ENCODE peak calls at places on chromosomes 3 and 15, in four cellular contexts. V is AG08396; X is GM19239; T is stimulated activated CD4-positive, alpha-beta T cell treated with anti-CD3 and anti-CD28 coated beads, TNF-alpha, amount 100 ng/mL, for 4 hours. W is an unnamed sample.

GRCh38 chr15:77409259-77410156 is 10.4 kb downstream of the PEAK1 start:
- DNase-seq in V (no peak), X (no peak), T (no peak), W (no peak)

GRCh38 chr15:100043069-100043641 is 298.6 kb downstream of the ADAMTS17 start:
- DNase-seq in V (peak), X (no peak), T (no peak), W (no peak)

GRCh38 chr3:143536817-143537535 is 311.3 kb downstream of the SLC9A9 start:
- DNase-seq in V (peak), X (no peak), T (no peak), W (peak)

GRCh38 chr3:21920431-21920830 is 169.4 kb upstream of the ZNF385D start:
- DNase-seq in V (peak), X (no peak), T (no peak), W (no peak)

GRCh38 chr3:160941885-160942494 is 163.2 kb downstream of the B3GALNT1 start:
- DNase-seq in V (peak), X (peak), T (peak), W (no peak)

GRCh38 chr3:127692501-127693335 is 20.0 kb downstream of the ABTB1 start:
- DNase-seq in V (no peak), X (no peak), T (no peak), W (no peak)

GRCh38 chr3:197392961-197393360 is 94.5 kb upstream of the DLG1 start:
- DNase-seq in V (no peak), X (no peak), T (no peak), W (no peak)

GRCh38 chr15:67833504-67834248 is 6.2 kb downstream of the RNU6-1 start:
- DNase-seq in V (peak), X (no peak), T (no peak), W (peak)

GRCh38 chr3:14489641-14490040 is 50.5 kb downstream of the GRIP2 start:
- DNase-seq in V (no peak), X (no peak), T (no peak), W (peak)

GRCh38 chr15:92430067-92430435 is 36.4 kb downstream of the ST8SIA2 start:
- DNase-seq in V (no peak), X (no peak), T (no peak), W (no peak)

GRCh38 chr15:67178569-67179210 is 75.8 kb downstream of the AAGAB start:
- DNase-seq in V (peak), X (no peak), T (no peak), W (no peak)

GRCh38 chr3:195769551-195769950 is 42.2 kb downstream of the MUC4 start:
- DNase-seq in V (no peak), X (no peak), T (no peak), W (no peak)

GRCh38 chr15:91055548-91056331 is 33.3 kb upstream of the VPS33B start:
- DNase-seq in V (peak), X (peak), T (no peak), W (no peak)

GRCh38 chr3:170076715-170077238 is 39.0 kb downstream of the GPR160 start:
- DNase-seq in V (peak), X (no peak), T (no peak), W (no peak)

GRCh38 chr3:28299705-28300104 is 48.8 kb upstream of the ZCWPW2 start:
- DNase-seq in V (no peak), X (no peak), T (no peak), W (no peak)